ENCODE peak calls at places on chromosomes 3 and 15, in nine cellular contexts. X, W, J, L, Y, H, S, U and M are unnamed samples. For H3K4me1, the result is how much of the 10 kb centered on the place peaks cover.

GRCh38 chr3:64454179-64454578 is 228.9 kb upstream of the PRICKLE2 start:
- DNase-seq in S (no peak), J (no peak), U (no peak), L (no peak), W (no peak), Y (no peak), H (no peak), X (no peak), M (no peak)

GRCh38 chr3:106881177-106881576 is 496.1 kb upstream of the CCDC54 start:
- DNase-seq in Y (no peak), W (no peak), L (no peak), X (no peak), J (no peak), H (no peak), U (no peak), S (no peak), M (no peak)

GRCh38 chr15:60115579-60116415 is 111.7 kb downstream of the FOXB1 start:
- DNase-seq in X (no peak), J (no peak), U (no peak), L (no peak), W (peak), S (no peak), Y (no peak), H (no peak), M (no peak)

GRCh38 chr3:197792019-197792647 is 1.1 kb downstream of the LRCH3 start:
- DNase-seq in X (no peak), L (no peak), W (no peak), U (no peak), H (no peak), Y (peak), J (no peak), S (no peak), M (peak)

GRCh38 chr3:119149484-119149883 is 3.5 kb downstream of the TEX55 start:
- DNase-seq in U (no peak), Y (no peak), L (no peak), H (no peak), S (no peak), W (peak), X (no peak), J (no peak), M (no peak)

GRCh38 chr3:58272891-58273290 is 33.2 kb upstream of the RPP14 start:
- DNase-seq in X (no peak), S (no peak), J (no peak), H (no peak), L (no peak), Y (no peak), W (no peak), U (no peak), M (no peak)

GRCh38 chr3:178169421-178169820 is 366.8 kb upstream of the KCNMB2 start:
- DNase-seq in J (no peak), W (no peak), Y (no peak), U (no peak), X (no peak), H (no peak), S (no peak), L (no peak), M (no peak)

GRCh38 chr15:26929588-26929987 is 41.4 kb upstream of the GABRG3 start:
- DNase-seq in X (no peak), L (no peak), W (no peak), Y (no peak), S (no peak), U (no peak), H (no peak), J (peak), M (no peak)

GRCh38 chr15:78209646-78210348 is 24.6 kb downstream of the ACSBG1 start:
- DNase-seq in W (no peak), J (no peak), L (peak), X (peak), H (no peak), Y (no peak), U (no peak), S (no peak), M (no peak)

GRCh38 chr3:81716870-81717509 is 44.5 kb downstream of the GBE1 start:
- DNase-seq in X (peak), H (no peak), Y (no peak), S (no peak), J (peak), U (no peak), L (no peak), W (no peak), M (no peak)

GRCh38 chr3:131322946-131323505 is 58.5 kb upstream of the NUDT16 start:
- DNase-seq in U (no peak), J (no peak), L (no peak), W (no peak), H (no peak), X (no peak), Y (no peak), S (no peak), M (no peak)

GRCh38 chr15:29687204-29687768 is 135.0 kb downstream of the TJP1 start:
- DNase-seq in U (no peak), L (no peak), S (no peak), J (no peak), Y (no peak), H (no peak), W (no peak), X (no peak), M (no peak)

GRCh38 chr3:134892317-134892716 is 97.3 kb downstream of the EPHB1 start:
- DNase-seq in X (no peak), W (no peak), S (no peak), U (no peak), H (no peak), L (no peak), Y (no peak), J (peak), M (no peak)

GRCh38 chr3:122356402-122356801 is 26.6 kb downstream of the MIX23 start:
- DNase-seq in W (peak), Y (peak), U (no peak), X (peak), J (peak), H (no peak), S (no peak), L (peak), M (peak)

GRCh38 chr3:193040836-193041672 is 123.4 kb upstream of the MB21D2 start:
- DNase-seq in Y (peak), S (no peak), H (no peak), W (peak), X (peak), U (no peak), L (peak), J (peak), M (peak)

GRCh38 chr3:37863949-37864822 is 2.5 kb downstream of the CTDSPL start:
- DNase-seq in U (no peak), X (no peak), Y (no peak), W (peak), L (no peak), J (peak), S (no peak), H (no peak), M (no peak)

GRCh38 chr15:76252249-76252648 is 59.0 kb downstream of the ETFA start:
- DNase-seq in U (no peak), W (no peak), S (no peak), X (no peak), Y (no peak), L (no peak), J (no peak), H (no peak), M (no peak)

GRCh38 chr15:59997070-59997701 is 6.9 kb upstream of the FOXB1 start:
- DNase-seq in J (peak), L (peak), X (no peak), S (no peak), W (peak), U (no peak), H (no peak), Y (no peak), M (no peak)

GRCh38 chr3:18355819-18356218 is 69.3 kb downstream of the SATB1 start:
- DNase-seq in L (no peak), Y (no peak), X (no peak), H (no peak), U (no peak), W (no peak), S (no peak), J (no peak), M (no peak)

GRCh38 chr3:66037330-66037985 is 1.3 kb downstream of the MAGI1 start:
- DNase-seq in U (no peak), X (peak), H (no peak), Y (no peak), W (peak), L (peak), J (peak), S (peak), M (no peak)

GRCh38 chr3:11671648-11672100 is 28.0 kb upstream of the VGLL4 start:
- DNase-seq in H (no peak), U (no peak), X (peak), W (no peak), S (no peak), L (no peak), Y (no peak), J (no peak), M (peak)

GRCh38 chr3:196821806-196822355 is 45.8 kb upstream of the SENP5 start:
- DNase-seq in L (no peak), U (no peak), W (no peak), Y (no peak), S (no peak), H (no peak), X (no peak), J (no peak), M (no peak)

GRCh38 chr3:33025648-33026178 is 71.2 kb downstream of the GLB1 start:
- DNase-seq in W (no peak), J (no peak), Y (no peak), S (no peak), H (no peak), X (no peak), U (no peak), L (no peak), M (no peak)

GRCh38 chr15:69159805-69160140 is 662 bp upstream of the GLCE start:
- DNase-seq in X (no peak), L (no peak), J (no peak), H (no peak), U (no peak), S (no peak), Y (no peak), W (no peak), M (no peak)

GRCh38 chr3:42713747-42714146 is 11.1 kb upstream of the HHATL start:
- DNase-seq in L (peak), Y (no peak), J (no peak), H (no peak), S (no peak), X (no peak), U (no peak), W (no peak), M (no peak)

GRCh38 chr15:22224241-22224671 is 143.9 kb downstream of the OR4M2 start:
- DNase-seq in U (no peak), L (no peak), Y (no peak), J (no peak), H (no peak), W (no peak), S (no peak), X (no peak), M (peak)

GRCh38 chr3:10666621-10667020 is 149.4 kb upstream of the SLC6A11 start:
- DNase-seq in U (no peak), L (peak), H (no peak), S (no peak), W (no peak), Y (no peak), X (no peak), J (no peak), M (peak)

GRCh38 chr3:43892535-43892934 is 201.8 kb downstream of the ABHD5 start:
- DNase-seq in S (no peak), Y (no peak), H (no peak), X (no peak), J (no peak), W (no peak), U (no peak), L (no peak), M (peak)

GRCh38 chr15:25180606-25181289 is 226.0 kb downstream of the SNRPN start:
- DNase-seq in Y (no peak), H (no peak), S (peak), L (peak), J (no peak), W (no peak), X (no peak), U (no peak), M (no peak)

GRCh38 chr15:67025719-67026118 is 39.7 kb upstream of the SMAD3 start:
- DNase-seq in L (no peak), U (no peak), X (peak), H (no peak), S (peak), J (no peak), Y (no peak), W (peak), M (no peak)

GRCh38 chr15:67024998-67025368 is 40.4 kb upstream of the SMAD3 start:
- DNase-seq in X (no peak), W (no peak), U (no peak), H (no peak), L (no peak), J (no peak), S (no peak), Y (no peak), M (no peak)

GRCh38 chr15:67024322-67024997 is 40.9 kb upstream of the SMAD3 start:
- DNase-seq in H (no peak), U (peak), Y (no peak), L (peak), S (peak), W (peak), X (peak), J (no peak), M (no peak)

GRCh38 chr15:67022587-67022986 is 42.8 kb upstream of the SMAD3 start:
- DNase-seq in J (no peak), Y (no peak), W (no peak), U (no peak), L (peak), S (no peak), X (no peak), H (no peak), M (no peak)

DNA sequence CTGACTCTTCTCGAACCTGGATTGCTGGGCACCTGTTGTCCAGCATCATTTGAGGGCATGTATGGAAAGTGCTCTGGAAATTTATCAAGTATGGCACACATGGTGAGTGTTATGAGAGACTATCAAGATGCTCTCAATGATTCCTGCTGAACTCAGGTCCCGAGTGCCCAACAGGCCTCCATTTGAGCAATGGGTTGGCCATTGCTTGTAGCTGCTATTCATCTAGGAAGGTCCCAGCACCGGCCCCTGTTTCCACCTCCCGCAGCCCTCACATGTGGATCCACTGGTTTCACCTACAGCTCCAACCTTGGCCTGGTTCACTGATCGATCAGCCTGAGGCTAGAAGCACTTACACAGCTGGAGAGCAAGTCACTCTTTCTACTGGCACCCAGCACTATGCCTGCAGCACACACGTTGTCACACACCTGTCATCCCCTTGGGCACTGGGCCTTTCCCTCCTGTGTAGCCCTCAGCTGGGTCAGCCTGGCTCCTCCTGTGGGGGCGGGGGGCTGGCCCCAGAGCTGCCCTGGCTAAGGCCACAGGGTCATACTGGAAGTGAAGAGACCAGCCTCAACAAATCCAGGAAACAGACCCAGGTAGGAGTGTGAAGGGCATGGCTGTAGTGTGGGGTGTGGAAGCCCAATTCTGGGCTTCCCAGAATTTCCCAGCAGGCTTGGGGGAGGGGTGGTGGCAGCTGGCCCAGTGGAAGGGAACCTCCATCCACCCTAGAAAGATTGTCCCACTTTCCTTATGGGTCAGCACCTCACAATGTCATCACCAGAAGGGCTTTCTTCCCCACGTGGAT is 41.7 kb upstream of the SMAD3 start:
- DNase-seq in U (no peak), X (no peak), S (no peak), W (peak), H (no peak), Y (no peak), L (peak), J (no peak), M (no peak)
- H3K4me1 ChIP-seq in U (under half), X (under half), S (under half), W (under half), H (under half), Y (under half), L (under half), J (under half), M (under half)

GRCh38 chr3:150236683-150237082 is 171.4 kb upstream of the TSC22D2 start:
- DNase-seq in J (no peak), U (no peak), S (no peak), H (no peak), W (no peak), L (no peak), X (no peak), Y (no peak), M (no peak)
- H3K4me1 ChIP-seq in J (under half), U (under half), S (under half), H (under half), W (half or more), L (under half), X (under half), Y (under half), M (under half)

GRCh38 chr3:123534264-123534663 is 50.6 kb downstream of the HACD2 start:
- DNase-seq in U (no peak), W (no peak), S (no peak), Y (no peak), H (no peak), X (no peak), J (no peak), L (no peak), M (no peak)

GRCh38 chr3:123528130-123528529 is 56.7 kb downstream of the HACD2 start:
- DNase-seq in X (no peak), Y (no peak), L (no peak), S (no peak), J (no peak), W (no peak), H (no peak), U (no peak), M (no peak)

GRCh38 chr3:123535580-123535979 is 49.3 kb downstream of the HACD2 start:
- DNase-seq in Y (no peak), S (no peak), H (no peak), J (no peak), U (no peak), L (no peak), W (peak), X (no peak), M (no peak)

GRCh38 chr3:123536153-123536895 is 48.5 kb downstream of the HACD2 start:
- DNase-seq in X (no peak), L (no peak), J (no peak), W (no peak), Y (no peak), U (no peak), S (no peak), H (no peak), M (no peak)

DNA sequence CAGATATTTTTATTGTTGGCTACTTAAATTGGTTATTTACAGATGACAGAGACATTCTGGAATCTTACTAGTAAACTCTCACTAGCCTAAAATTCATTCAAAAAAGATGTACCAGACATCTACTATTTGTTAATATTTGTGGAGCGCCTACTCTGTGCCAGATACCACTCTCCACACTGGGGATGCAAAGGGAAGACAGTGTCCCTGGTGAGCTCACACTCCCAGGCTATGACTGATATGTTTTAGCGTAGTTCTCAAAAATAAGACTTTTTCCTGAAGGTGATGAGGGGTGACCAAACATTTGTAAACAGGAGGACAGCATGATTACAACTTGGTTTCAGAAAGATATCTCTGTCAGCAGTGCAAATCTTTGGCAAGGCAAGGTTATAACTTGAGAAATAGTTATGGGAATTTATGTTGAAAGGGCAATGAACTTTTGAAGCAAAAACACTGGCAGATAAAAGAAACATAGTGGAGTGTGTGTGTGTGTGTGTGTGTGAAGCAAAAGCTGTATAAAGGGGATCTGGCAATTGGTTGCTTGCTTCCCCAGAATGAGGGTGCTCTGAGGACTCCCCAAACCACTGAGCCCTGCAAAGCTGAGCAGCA is 51.2 kb downstream of the HACD2 start:
- DNase-seq in X (peak), S (no peak), U (no peak), H (no peak), L (no peak), J (no peak), Y (no peak), W (no peak), M (no peak)
- H3K4me1 ChIP-seq in X (under half), S (under half), U (under half), H (under half), L (under half), J (under half), Y (under half), W (under half), M (under half)

DNA sequence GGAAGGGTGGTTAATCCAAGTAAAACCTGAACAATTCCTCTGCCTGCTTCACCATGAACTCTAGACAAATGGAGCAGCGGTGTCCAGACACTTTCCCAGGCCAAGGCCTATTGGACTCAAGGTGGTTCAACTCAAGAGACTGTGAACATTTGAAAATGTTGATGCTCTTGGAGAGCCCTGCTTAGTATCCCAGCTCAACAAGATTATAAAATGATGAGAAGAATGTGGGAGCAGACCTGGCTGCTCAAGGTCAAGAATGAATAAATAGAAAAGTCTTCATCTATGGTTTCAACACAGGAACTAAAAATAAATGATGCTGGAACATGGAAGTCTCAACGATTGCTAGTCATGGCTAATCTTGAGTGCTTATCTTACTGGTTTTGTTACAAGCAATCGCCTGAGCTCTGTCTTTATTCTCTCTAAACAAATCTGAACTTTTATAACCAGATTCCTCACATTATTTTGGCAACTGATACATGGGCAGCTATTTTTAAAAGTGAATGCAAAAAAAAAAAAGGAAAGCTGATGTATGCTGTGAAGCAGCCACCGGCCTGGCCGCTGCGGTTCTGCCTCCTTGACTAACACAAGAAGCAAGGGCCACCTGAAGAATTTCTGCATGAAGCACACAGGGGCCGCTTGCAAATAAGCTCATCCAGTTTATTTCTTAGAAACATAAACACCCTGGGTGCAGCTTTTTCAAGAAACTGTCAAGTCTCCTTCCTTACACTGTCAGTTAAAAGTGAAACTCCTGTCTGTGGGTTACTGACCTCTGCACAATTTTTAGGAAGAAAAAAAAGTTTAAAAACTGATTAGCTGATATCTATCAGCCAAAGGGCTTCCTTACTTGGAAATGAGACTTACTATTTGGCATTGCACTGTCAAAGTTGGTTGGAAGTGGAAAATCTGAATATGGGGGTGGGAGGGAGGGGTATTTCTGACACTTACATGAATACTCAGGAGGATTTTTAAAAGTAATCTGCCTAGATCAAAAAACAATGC is 120.1 kb upstream of the ARHGEF3 start:
- DNase-seq in H (no peak), W (no peak), S (peak), X (peak), J (no peak), L (no peak), U (no peak), Y (no peak), M (peak)
- H3K4me1 ChIP-seq in H (half or more), W (under half), S (under half), X (half or more), J (under half), L (under half), U (under half), Y (half or more), M (half or more)

GRCh38 chr3:13338231-13338630 is 81.9 kb downstream of the NUP210 start:
- DNase-seq in J (no peak), S (no peak), X (no peak), L (no peak), H (no peak), U (no peak), W (no peak), Y (no peak), M (no peak)

GRCh38 chr3:13335503-13335902 is 84.6 kb downstream of the NUP210 start:
- DNase-seq in W (no peak), X (no peak), U (no peak), Y (no peak), H (no peak), J (no peak), L (no peak), S (no peak), M (no peak)

GRCh38 chr3:13339833-13340232 is 80.3 kb downstream of the NUP210 start:
- DNase-seq in L (no peak), Y (no peak), U (no peak), H (no peak), W (no peak), X (no peak), S (no peak), J (no peak), M (no peak)

GRCh38 chr3:13336592-13336991 is 83.5 kb downstream of the NUP210 start:
- DNase-seq in L (no peak), W (no peak), J (no peak), U (no peak), Y (no peak), H (no peak), X (no peak), S (no peak), M (no peak)

GRCh38 chr3:13338996-13339395 is 81.1 kb downstream of the NUP210 start:
- DNase-seq in L (no peak), H (no peak), S (no peak), U (no peak), W (no peak), Y (no peak), X (no peak), J (no peak), M (no peak)
- H3K4me1 ChIP-seq in L (under half), H (under half), S (under half), U (under half), W (under half), Y (under half), X (under half), J (under half), M (under half)